ENCODE peak calls at places on chromosomes 4 and X, in seven cellular contexts. One of them, this sample, is unnamed.
A peak's percentile ranks its signal among the peaks of the same experiment; 100 is the strongest.

GRCh38 chrX:120111611-120112010 is 4.1 kb downstream of the RHOXF1 start:
- DNase-seq in heart left ventricle: no peak
- DNase-seq in endothelial cell of umbilical vein: no peak
- DNase-seq in fibroblast of lung: no peak
- DNase-seq in K562: no peak
- DNase-seq in BE2C: no peak
- DNase-seq in lung: no peak
- DNase-seq in this sample: no peak

GRCh38 chr4:88320780-88321373 is 36.5 kb upstream of the PPM1K start:
- DNase-seq in heart left ventricle: no peak
- DNase-seq in endothelial cell of umbilical vein: peak; percentile 4
- DNase-seq in fibroblast of lung: peak; percentile 66
- DNase-seq in K562: no peak
- DNase-seq in BE2C: no peak
- DNase-seq in lung: peak; percentile 41
- DNase-seq in this sample: no peak

GRCh38 chr4:123248260-123248659 is 148.3 kb upstream of the SPRY1 start:
- DNase-seq in heart left ventricle: no peak
- DNase-seq in endothelial cell of umbilical vein: no peak
- DNase-seq in fibroblast of lung: no peak
- DNase-seq in K562: no peak
- DNase-seq in BE2C: no peak
- DNase-seq in lung: no peak
- DNase-seq in this sample: no peak

GRCh38 chr4:823093-823760 is 2.7 kb downstream of the CPLX1 start:
- DNase-seq in heart left ventricle: no peak
- DNase-seq in endothelial cell of umbilical vein: no peak
- DNase-seq in fibroblast of lung: no peak
- DNase-seq in K562: no peak
- DNase-seq in BE2C: peak; percentile 16
- DNase-seq in lung: no peak
- DNase-seq in this sample: no peak

GRCh38 chrX:116872931-116873330 is 410.2 kb upstream of the CT83 start:
- DNase-seq in heart left ventricle: no peak
- DNase-seq in endothelial cell of umbilical vein: no peak
- DNase-seq in fibroblast of lung: no peak
- DNase-seq in K562: no peak
- DNase-seq in BE2C: no peak
- DNase-seq in lung: no peak
- DNase-seq in this sample: no peak

GRCh38 chr4:141391293-141391692 is 170.6 kb downstream of the ZNF330 start:
- DNase-seq in heart left ventricle: no peak
- DNase-seq in endothelial cell of umbilical vein: no peak
- DNase-seq in fibroblast of lung: peak; percentile 37
- DNase-seq in K562: no peak
- DNase-seq in BE2C: no peak
- DNase-seq in lung: no peak
- DNase-seq in this sample: no peak

GRCh38 chr4:70630162-70630561 is 1.6 kb downstream of the ENAM start:
- DNase-seq in heart left ventricle: no peak
- DNase-seq in endothelial cell of umbilical vein: no peak
- DNase-seq in fibroblast of lung: no peak
- DNase-seq in K562: no peak
- DNase-seq in BE2C: no peak
- DNase-seq in lung: no peak
- DNase-seq in this sample: no peak

GRCh38 chr4:184403384-184403781 is 71.0 kb downstream of the IRF2 start:
- DNase-seq in heart left ventricle: no peak
- DNase-seq in endothelial cell of umbilical vein: no peak
- DNase-seq in fibroblast of lung: peak; percentile 28
- DNase-seq in K562: no peak
- DNase-seq in BE2C: no peak
- DNase-seq in lung: no peak
- DNase-seq in this sample: no peak

GRCh38 chrX:47232803-47233332 is at the start of gene USP11:
- DNase-seq in heart left ventricle: peak; percentile 30
- DNase-seq in endothelial cell of umbilical vein: no peak
- DNase-seq in fibroblast of lung: peak; percentile 42
- DNase-seq in K562: peak; percentile 23
- DNase-seq in BE2C: peak; percentile 47
- DNase-seq in lung: peak; percentile 56
- DNase-seq in this sample: no peak

GRCh38 chr4:139453041-139453370 is 915 bp upstream of the RAB33B start:
- DNase-seq in heart left ventricle: no peak
- DNase-seq in endothelial cell of umbilical vein: no peak
- DNase-seq in fibroblast of lung: peak; percentile 75
- DNase-seq in K562: no peak
- DNase-seq in BE2C: no peak
- DNase-seq in lung: no peak
- DNase-seq in this sample: peak; percentile 78

GRCh38 chr4:71009796-71010588 is 16.5 kb downstream of the DCK start:
- DNase-seq in heart left ventricle: no peak
- DNase-seq in endothelial cell of umbilical vein: peak; percentile 67
- DNase-seq in fibroblast of lung: peak; percentile 43
- DNase-seq in K562: peak; percentile 50
- DNase-seq in BE2C: no peak
- DNase-seq in lung: no peak
- DNase-seq in this sample: no peak

GRCh38 chrX:154040307-154040756 is 20.6 kb upstream of the IRAK1 start:
- DNase-seq in heart left ventricle: no peak
- DNase-seq in endothelial cell of umbilical vein: peak; percentile 11
- DNase-seq in fibroblast of lung: peak; percentile 80
- DNase-seq in K562: no peak
- DNase-seq in BE2C: no peak
- DNase-seq in lung: no peak
- DNase-seq in this sample: no peak

GRCh38 chrX:56798866-56799864 is 70.1 kb downstream of the NBDY start:
- DNase-seq in heart left ventricle: no peak
- DNase-seq in endothelial cell of umbilical vein: no peak
- DNase-seq in fibroblast of lung: no peak
- DNase-seq in K562: no peak
- DNase-seq in BE2C: no peak
- DNase-seq in lung: peak; percentile 52
- DNase-seq in this sample: no peak

GRCh38 chrX:37291924-37292323 is 57.2 kb upstream of the PRRG1 start:
- DNase-seq in heart left ventricle: no peak
- DNase-seq in endothelial cell of umbilical vein: no peak
- DNase-seq in fibroblast of lung: no peak
- DNase-seq in K562: no peak
- DNase-seq in BE2C: no peak
- DNase-seq in lung: no peak
- DNase-seq in this sample: no peak

GRCh38 chrX:7987160-7987992 is 60.2 kb upstream of the PNPLA4 start:
- DNase-seq in heart left ventricle: no peak
- DNase-seq in endothelial cell of umbilical vein: no peak
- DNase-seq in fibroblast of lung: peak; percentile 68
- DNase-seq in K562: no peak
- DNase-seq in BE2C: no peak
- DNase-seq in lung: no peak
- DNase-seq in this sample: no peak

DNA sequence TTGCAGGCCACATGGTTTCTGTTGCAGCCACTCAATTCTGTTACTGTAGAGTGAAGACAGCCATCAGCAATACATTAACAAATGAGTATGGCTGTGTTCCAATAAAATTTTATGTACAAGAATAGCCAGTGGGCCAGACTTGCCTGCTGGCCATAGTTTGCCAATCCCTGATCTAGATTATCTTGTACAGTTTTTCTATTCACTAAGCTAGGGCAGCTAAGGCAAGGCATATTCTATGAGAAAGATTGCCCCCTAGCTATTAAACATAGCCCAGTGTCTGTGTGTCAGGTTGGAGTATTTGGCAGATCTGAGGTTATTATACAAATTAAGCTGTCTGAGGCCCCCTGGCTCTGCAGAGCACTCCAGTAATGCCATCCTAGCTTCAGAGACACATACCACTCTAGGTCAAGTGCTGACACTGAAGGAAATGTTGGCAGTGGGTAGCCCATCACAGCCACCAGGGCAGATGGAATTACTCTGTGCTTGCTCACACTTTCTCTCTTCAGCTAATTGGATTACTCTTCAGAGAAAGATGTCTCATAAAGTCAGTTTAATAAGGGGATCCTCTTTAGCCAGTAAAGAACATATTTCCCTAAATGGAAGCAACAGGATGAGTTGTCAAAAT is 40.7 kb downstream of the MTTP start:
- DNase-seq in heart left ventricle: peak; percentile 18
- DNase-seq in endothelial cell of umbilical vein: no peak
- DNase-seq in fibroblast of lung: no peak
- DNase-seq in K562: no peak
- DNase-seq in BE2C: no peak
- DNase-seq in lung: no peak
- DNase-seq in this sample: no peak
- TF ChIP-seq CTCF in heart left ventricle: peak; percentile 30
- TF ChIP-seq CTCF in endothelial cell of umbilical vein: no peak
- TF ChIP-seq CTCF in fibroblast of lung: no peak
- TF ChIP-seq CTCF in K562: no peak
- TF ChIP-seq CTCF in BE2C: no peak
- TF ChIP-seq CTCF in lung: no peak
- TF ChIP-seq CTCF in this sample: peak; percentile 7

DNA sequence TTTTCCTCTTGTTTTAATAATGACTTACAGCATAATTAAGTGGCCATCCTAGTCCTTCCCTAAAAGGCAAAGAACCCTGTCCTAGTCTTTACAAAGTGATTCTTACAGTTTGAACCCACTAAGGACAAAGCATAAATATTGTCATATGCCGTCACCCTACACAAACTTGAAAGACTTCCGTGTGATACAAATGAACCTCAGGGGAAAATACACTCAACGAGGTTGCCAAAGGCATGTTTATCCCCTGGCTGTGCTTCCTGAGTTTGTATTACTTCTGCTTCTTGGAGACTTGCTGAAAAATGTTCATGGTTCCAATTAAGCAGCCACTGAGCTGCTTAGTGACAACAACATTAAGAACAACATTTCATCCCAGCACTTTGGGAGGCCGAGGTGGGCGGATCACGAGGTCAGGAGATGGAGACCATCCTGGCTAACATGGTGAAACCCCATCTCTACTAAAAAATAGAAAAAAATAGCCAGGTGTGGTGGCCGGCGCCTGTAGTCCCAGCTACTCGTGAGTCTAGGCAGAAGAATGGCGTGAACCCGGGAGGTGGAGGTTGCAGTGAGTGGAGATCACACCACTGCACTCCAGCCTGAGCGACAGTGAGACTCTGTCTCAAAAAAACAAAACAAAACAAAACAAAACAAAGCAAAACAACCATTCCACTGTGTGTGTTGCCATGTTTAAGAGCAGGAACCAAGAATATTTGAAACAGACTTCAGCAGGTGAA is 16.2 kb downstream of the RASSF6 start:
- DNase-seq in heart left ventricle: no peak
- DNase-seq in endothelial cell of umbilical vein: peak; percentile 32
- DNase-seq in fibroblast of lung: no peak
- DNase-seq in K562: no peak
- DNase-seq in BE2C: no peak
- DNase-seq in lung: no peak
- DNase-seq in this sample: no peak
- H3K4me1 ChIP-seq in heart left ventricle: no peaks in the 10 kb centered on the region
- H3K4me1 ChIP-seq in endothelial cell of umbilical vein: no peaks in the 10 kb centered on the region
- H3K4me1 ChIP-seq in fibroblast of lung: peaks cover 7% of the 10 kb centered on the region
- H3K4me1 ChIP-seq in K562: peaks cover 8% of the 10 kb centered on the region
- H3K4me1 ChIP-seq in BE2C: no peaks in the 10 kb centered on the region
- H3K4me1 ChIP-seq in lung: no peaks in the 10 kb centered on the region
- H3K4me1 ChIP-seq in this sample: no peaks in the 10 kb centered on the region

GRCh38 chr4:7286170-7286569 is 93.8 kb downstream of the SORCS2 start:
- DNase-seq in heart left ventricle: no peak
- DNase-seq in endothelial cell of umbilical vein: no peak
- DNase-seq in fibroblast of lung: no peak
- DNase-seq in K562: no peak
- DNase-seq in BE2C: no peak
- DNase-seq in lung: no peak
- DNase-seq in this sample: no peak

GRCh38 chr4:7288751-7289523 is 96.6 kb downstream of the SORCS2 start:
- DNase-seq in heart left ventricle: no peak
- DNase-seq in endothelial cell of umbilical vein: no peak
- DNase-seq in fibroblast of lung: no peak
- DNase-seq in K562: no peak
- DNase-seq in BE2C: no peak
- DNase-seq in lung: no peak
- DNase-seq in this sample: no peak

GRCh38 chr4:7286798-7287197 is 94.5 kb downstream of the SORCS2 start:
- DNase-seq in heart left ventricle: no peak
- DNase-seq in endothelial cell of umbilical vein: no peak
- DNase-seq in fibroblast of lung: no peak
- DNase-seq in K562: no peak
- DNase-seq in BE2C: no peak
- DNase-seq in lung: no peak
- DNase-seq in this sample: no peak

GRCh38 chr4:7287918-7288280 is 95.6 kb downstream of the SORCS2 start:
- DNase-seq in heart left ventricle: no peak
- DNase-seq in endothelial cell of umbilical vein: no peak
- DNase-seq in fibroblast of lung: no peak
- DNase-seq in K562: no peak
- DNase-seq in BE2C: no peak
- DNase-seq in lung: no peak
- DNase-seq in this sample: no peak

DNA sequence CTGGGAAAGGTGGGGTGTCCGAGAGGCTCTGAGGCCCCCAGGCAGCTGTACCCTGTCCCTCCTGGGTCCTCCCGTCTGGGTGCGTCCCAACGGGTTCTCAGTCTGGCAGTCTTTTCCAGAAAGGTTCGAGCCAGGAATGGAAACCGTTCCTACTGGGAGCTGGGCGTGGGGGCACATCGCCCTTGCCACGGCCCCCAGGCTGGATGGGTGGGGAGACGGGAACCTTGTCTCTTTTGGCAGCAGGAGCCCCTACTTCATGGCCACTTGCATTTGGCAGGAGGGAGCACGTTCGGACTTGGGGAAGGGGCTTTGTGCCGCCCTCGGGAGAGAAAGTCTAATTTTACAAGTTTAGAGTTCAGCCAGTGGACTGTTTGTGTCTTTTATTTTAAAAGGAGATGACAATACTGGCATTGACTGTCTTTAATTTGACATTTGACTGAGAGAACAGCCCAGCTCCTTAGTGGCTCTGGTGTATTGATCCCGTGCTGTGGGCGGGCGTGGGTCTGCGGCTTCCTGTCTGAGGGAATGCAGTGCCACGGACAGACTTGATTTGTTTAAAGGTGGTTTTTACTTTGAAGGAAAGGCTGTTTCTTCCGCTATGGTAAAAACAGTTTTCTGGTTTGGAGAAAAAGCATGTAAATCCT is 95.1 kb downstream of the SORCS2 start:
- DNase-seq in heart left ventricle: no peak
- DNase-seq in endothelial cell of umbilical vein: no peak
- DNase-seq in fibroblast of lung: no peak
- DNase-seq in K562: no peak
- DNase-seq in BE2C: no peak
- DNase-seq in lung: no peak
- DNase-seq in this sample: no peak
- H3K27me3 ChIP-seq in heart left ventricle: no peaks in the 10 kb centered on the region
- H3K27me3 ChIP-seq in endothelial cell of umbilical vein: no peaks in the 10 kb centered on the region
- H3K27me3 ChIP-seq in fibroblast of lung: no peaks in the 10 kb centered on the region
- H3K27me3 ChIP-seq in K562: peaks cover 74% of the 10 kb centered on the region
- H3K27me3 ChIP-seq in BE2C: no peaks in the 10 kb centered on the region
- H3K27me3 ChIP-seq in lung: no peaks in the 10 kb centered on the region
- H3K27me3 ChIP-seq in this sample: no peaks in the 10 kb centered on the region

DNA sequence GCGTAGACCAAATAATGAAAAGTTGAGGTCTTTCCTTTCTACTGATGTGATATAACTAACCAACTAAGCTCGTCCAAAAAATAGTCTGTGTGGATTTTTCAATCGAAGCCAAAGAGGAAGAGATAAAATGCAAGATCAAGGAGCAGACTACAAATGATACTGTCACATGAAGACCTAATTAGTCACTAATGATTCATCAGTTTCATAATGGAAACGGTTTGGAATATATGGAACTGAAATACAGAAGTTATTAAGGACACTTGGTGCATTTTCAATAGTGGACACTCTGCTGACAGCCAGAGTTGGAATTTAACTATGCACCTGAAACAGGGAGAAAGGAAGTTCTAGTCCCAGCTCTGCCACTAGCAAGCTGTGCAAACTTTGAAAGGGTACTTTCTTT is 119.8 kb downstream of the GUCY2F start:
- DNase-seq in heart left ventricle: no peak
- DNase-seq in endothelial cell of umbilical vein: no peak
- DNase-seq in fibroblast of lung: no peak
- DNase-seq in K562: no peak
- DNase-seq in BE2C: no peak
- DNase-seq in lung: no peak
- DNase-seq in this sample: no peak
- TF ChIP-seq CTCF in heart left ventricle: no peak
- TF ChIP-seq CTCF in endothelial cell of umbilical vein: no peak
- TF ChIP-seq CTCF in fibroblast of lung: no peak
- TF ChIP-seq CTCF in K562: no peak
- TF ChIP-seq CTCF in BE2C: no peak
- TF ChIP-seq CTCF in lung: no peak
- TF ChIP-seq CTCF in this sample: no peak

This sample was measured in right lobe of liver.